ENCODE peak calls at places on chromosome 2, in six cellular contexts. F is DMS 273 treated with DMSO at 0.1 percent for 48 hours; H is Daoy; X is activated CD8-positive, alpha-beta memory T cell treated with anti-CD3 and anti-CD28 coated beads for 24 hours; J is RWPE2; E is OCI-LY7. L is an unnamed sample.

GRCh38 chr2:46970334-46971288 is 55.0 kb upstream of the MCFD2 start:
- DNase-seq in H (peak), J (peak), E (no peak), F (no peak), X (no peak), L (no peak)

GRCh38 chr2:119660343-119660658 is 18.7 kb upstream of the TMEM177 start:
- DNase-seq in F (no peak), X (no peak), E (no peak), J (no peak), H (no peak), L (no peak)

GRCh38 chr2:38668092-38668491 is 2.2 kb downstream of the GALM start:
- DNase-seq in E (no peak), X (no peak), F (no peak), H (no peak), J (no peak), L (no peak)

GRCh38 chr2:186590538-186591441 is 934 bp downstream of the ITGAV start:
- DNase-seq in E (peak), X (peak), H (peak), J (no peak), F (peak), L (peak)

GRCh38 chr2:65638438-65638837 is 206.0 kb upstream of the SPRED2 start:
- DNase-seq in E (no peak), H (no peak), J (no peak), F (no peak), X (no peak), L (no peak)

GRCh38 chr2:145415151-145415550 is 895.2 kb upstream of the ZEB2 start:
- DNase-seq in E (peak), F (no peak), H (no peak), X (no peak), J (no peak), L (no peak)

GRCh38 chr2:119011162-119011909 is 69.3 kb downstream of the MARCO start:
- DNase-seq in E (no peak), J (no peak), X (no peak), F (no peak), H (peak), L (no peak)

GRCh38 chr2:80706951-80707350 is 402.4 kb upstream of the LRRTM1 start:
- DNase-seq in E (no peak), X (no peak), J (no peak), F (no peak), H (no peak), L (no peak)

GRCh38 chr2:152566034-152566727 is 151.1 kb downstream of the PRPF40A start:
- DNase-seq in F (no peak), H (no peak), J (no peak), X (no peak), E (no peak), L (no peak)

GRCh38 chr2:41836944-41837343 is 210.9 kb upstream of the PKDCC start:
- DNase-seq in E (peak), X (no peak), H (no peak), J (no peak), F (no peak), L (no peak)

GRCh38 chr2:26840937-26841610 is 6.9 kb upstream of the DPYSL5 start:
- DNase-seq in H (peak), X (no peak), F (no peak), E (peak), J (no peak), L (no peak)

GRCh38 chr2:219245148-219245898 is at the start of the genes GLB1L and STK16:
- DNase-seq in J (peak), X (peak), H (peak), F (peak), E (peak), L (peak)

GRCh38 chr2:209638346-209638745 is 133.3 kb upstream of the UNC80 start:
- DNase-seq in H (peak), J (no peak), E (no peak), F (no peak), X (no peak), L (no peak)

GRCh38 chr2:122033796-122034195 is 278.3 kb downstream of the TSN start:
- DNase-seq in H (no peak), J (no peak), X (no peak), F (no peak), E (no peak), L (no peak)

GRCh38 chr2:232325324-232326273 is 53.0 kb upstream of the ALPP start:
- DNase-seq in F (no peak), H (no peak), X (peak), J (no peak), E (peak), L (peak)

GRCh38 chr2:20205915-20206524 is 18.9 kb downstream of the SDC1 start:
- DNase-seq in H (no peak), X (no peak), J (no peak), E (no peak), F (no peak), L (no peak)

GRCh38 chr2:45127321-45127720 is 118.1 kb upstream of the SIX2 start:
- DNase-seq in J (no peak), F (no peak), H (no peak), X (no peak), E (no peak), L (no peak)

GRCh38 chr2:127193948-127194267 is 26.2 kb downstream of the CYP27C1 start:
- DNase-seq in X (no peak), H (no peak), E (no peak), J (no peak), F (no peak), L (no peak)

GRCh38 chr2:78585849-78586248 is 439.7 kb upstream of the REG3G start:
- DNase-seq in F (no peak), E (no peak), J (no peak), H (no peak), X (no peak), L (no peak)

GRCh38 chr2:215841175-215841816 is 172.1 kb downstream of the MREG start:
- DNase-seq in X (no peak), E (peak), F (no peak), J (no peak), H (no peak), L (no peak)

GRCh38 chr2:229714080-229714735 is at the start of gene DNER:
- DNase-seq in F (no peak), J (peak), E (peak), H (peak), X (peak), L (peak)